ENCODE peak calls at places on chromosomes 12 and 14, in nine cellular contexts. One of them, this sample, is unnamed. For H3K9me3, the result is how much of the 10 kb centered on the place peaks cover.

GRCh38 chr14:21072102-21072501 is 2.0 kb downstream of the ARHGEF40 start:
- DNase-seq in astrocyte: peak
- DNase-seq in left ventricle myocardium inferior: no peak
- DNase-seq in CD8-positive, alpha-beta memory T cell: no peak
- DNase-seq in fibroblast of lung: peak
- DNase-seq in hepatocyte: peak
- DNase-seq in IMR-90: peak
- DNase-seq in mammary epithelial cell: no peak
- DNase-seq in PC-3: no peak
- DNase-seq in this sample: no peak

GRCh38 chr12:124852329-124852831 is 11.3 kb downstream of the SCARB1 start:
- DNase-seq in astrocyte: no peak
- DNase-seq in left ventricle myocardium inferior: peak
- DNase-seq in CD8-positive, alpha-beta memory T cell: no peak
- DNase-seq in fibroblast of lung: no peak
- DNase-seq in hepatocyte: peak
- DNase-seq in IMR-90: no peak
- DNase-seq in mammary epithelial cell: no peak
- DNase-seq in PC-3: no peak
- DNase-seq in this sample: peak

GRCh38 chr12:41979574-41979973 is 165.1 kb downstream of the GXYLT1 start:
- DNase-seq in astrocyte: no peak
- DNase-seq in left ventricle myocardium inferior: no peak
- DNase-seq in CD8-positive, alpha-beta memory T cell: no peak
- DNase-seq in fibroblast of lung: no peak
- DNase-seq in hepatocyte: no peak
- DNase-seq in IMR-90: no peak
- DNase-seq in mammary epithelial cell: no peak
- DNase-seq in PC-3: peak
- DNase-seq in this sample: no peak

GRCh38 chr14:88323086-88323519 is at the start of gene KCNK10:
- DNase-seq in astrocyte: peak
- DNase-seq in left ventricle myocardium inferior: no peak
- DNase-seq in CD8-positive, alpha-beta memory T cell: no peak
- DNase-seq in fibroblast of lung: peak
- DNase-seq in hepatocyte: no peak
- DNase-seq in IMR-90: no peak
- DNase-seq in mammary epithelial cell: peak
- DNase-seq in PC-3: no peak
- DNase-seq in this sample: no peak

GRCh38 chr14:37246427-37246829 is 48.7 kb downstream of the MIPOL1 start:
- DNase-seq in astrocyte: peak
- DNase-seq in left ventricle myocardium inferior: no peak
- DNase-seq in CD8-positive, alpha-beta memory T cell: no peak
- DNase-seq in fibroblast of lung: peak
- DNase-seq in hepatocyte: peak
- DNase-seq in IMR-90: peak
- DNase-seq in mammary epithelial cell: peak
- DNase-seq in PC-3: peak
- DNase-seq in this sample: no peak

GRCh38 chr14:94918896-94919295 is 149.0 kb upstream of the GSC start:
- DNase-seq in astrocyte: no peak
- DNase-seq in left ventricle myocardium inferior: no peak
- DNase-seq in CD8-positive, alpha-beta memory T cell: no peak
- DNase-seq in fibroblast of lung: no peak
- DNase-seq in hepatocyte: no peak
- DNase-seq in IMR-90: no peak
- DNase-seq in mammary epithelial cell: peak
- DNase-seq in PC-3: peak
- DNase-seq in this sample: no peak

GRCh38 chr14:54839681-54840080 is 62.9 kb downstream of the GCH1 start:
- DNase-seq in astrocyte: peak
- DNase-seq in left ventricle myocardium inferior: no peak
- DNase-seq in CD8-positive, alpha-beta memory T cell: no peak
- DNase-seq in fibroblast of lung: peak
- DNase-seq in hepatocyte: peak
- DNase-seq in IMR-90: no peak
- DNase-seq in mammary epithelial cell: peak
- DNase-seq in PC-3: peak
- DNase-seq in this sample: no peak

GRCh38 chr14:33777651-33778050 is 173.2 kb downstream of the EGLN3 start:
- DNase-seq in astrocyte: no peak
- DNase-seq in left ventricle myocardium inferior: no peak
- DNase-seq in CD8-positive, alpha-beta memory T cell: no peak
- DNase-seq in fibroblast of lung: no peak
- DNase-seq in hepatocyte: no peak
- DNase-seq in IMR-90: no peak
- DNase-seq in mammary epithelial cell: peak
- DNase-seq in PC-3: peak
- DNase-seq in this sample: no peak

GRCh38 chr14:35879654-35880249 is 53.6 kb downstream of the BRMS1L start:
- DNase-seq in astrocyte: peak
- DNase-seq in left ventricle myocardium inferior: no peak
- DNase-seq in CD8-positive, alpha-beta memory T cell: no peak
- DNase-seq in fibroblast of lung: peak
- DNase-seq in hepatocyte: no peak
- DNase-seq in IMR-90: peak
- DNase-seq in mammary epithelial cell: no peak
- DNase-seq in PC-3: peak
- DNase-seq in this sample: no peak

GRCh38 chr12:25557830-25558436 is 4.8 kb upstream of the LMNTD1 start:
- DNase-seq in astrocyte: peak
- DNase-seq in left ventricle myocardium inferior: no peak
- DNase-seq in CD8-positive, alpha-beta memory T cell: no peak
- DNase-seq in fibroblast of lung: peak
- DNase-seq in hepatocyte: peak
- DNase-seq in IMR-90: peak
- DNase-seq in mammary epithelial cell: peak
- DNase-seq in PC-3: peak
- DNase-seq in this sample: no peak

GRCh38 chr14:70648374-70648773 is 6.7 kb downstream of the TTC9 start:
- DNase-seq in astrocyte: no peak
- DNase-seq in left ventricle myocardium inferior: no peak
- DNase-seq in CD8-positive, alpha-beta memory T cell: no peak
- DNase-seq in fibroblast of lung: no peak
- DNase-seq in hepatocyte: no peak
- DNase-seq in IMR-90: no peak
- DNase-seq in mammary epithelial cell: no peak
- DNase-seq in PC-3: no peak
- DNase-seq in this sample: no peak

GRCh38 chr12:124174949-124175348 is 119.9 kb upstream of the RFLNA start:
- DNase-seq in astrocyte: no peak
- DNase-seq in left ventricle myocardium inferior: no peak
- DNase-seq in CD8-positive, alpha-beta memory T cell: no peak
- DNase-seq in fibroblast of lung: no peak
- DNase-seq in hepatocyte: no peak
- DNase-seq in IMR-90: no peak
- DNase-seq in mammary epithelial cell: no peak
- DNase-seq in PC-3: no peak
- DNase-seq in this sample: no peak

GRCh38 chr12:75177997-75178396 is 31.6 kb downstream of the KCNC2 start:
- DNase-seq in astrocyte: peak
- DNase-seq in left ventricle myocardium inferior: no peak
- DNase-seq in CD8-positive, alpha-beta memory T cell: no peak
- DNase-seq in fibroblast of lung: peak
- DNase-seq in hepatocyte: peak
- DNase-seq in IMR-90: peak
- DNase-seq in mammary epithelial cell: peak
- DNase-seq in PC-3: peak
- DNase-seq in this sample: no peak

GRCh38 chr14:72404998-72405397 is 472.8 kb downstream of the RGS6 start:
- DNase-seq in astrocyte: no peak
- DNase-seq in left ventricle myocardium inferior: no peak
- DNase-seq in CD8-positive, alpha-beta memory T cell: no peak
- DNase-seq in fibroblast of lung: no peak
- DNase-seq in hepatocyte: no peak
- DNase-seq in IMR-90: no peak
- DNase-seq in mammary epithelial cell: no peak
- DNase-seq in PC-3: no peak
- DNase-seq in this sample: no peak

GRCh38 chr14:72404106-72404774 is 472.0 kb downstream of the RGS6 start:
- DNase-seq in astrocyte: no peak
- DNase-seq in left ventricle myocardium inferior: no peak
- DNase-seq in CD8-positive, alpha-beta memory T cell: no peak
- DNase-seq in fibroblast of lung: no peak
- DNase-seq in hepatocyte: no peak
- DNase-seq in IMR-90: no peak
- DNase-seq in mammary epithelial cell: no peak
- DNase-seq in PC-3: peak
- DNase-seq in this sample: no peak

GRCh38 chr14:72402429-72402772 is 470.2 kb downstream of the RGS6 start:
- DNase-seq in astrocyte: no peak
- DNase-seq in left ventricle myocardium inferior: no peak
- DNase-seq in CD8-positive, alpha-beta memory T cell: no peak
- DNase-seq in fibroblast of lung: no peak
- DNase-seq in hepatocyte: no peak
- DNase-seq in IMR-90: no peak
- DNase-seq in mammary epithelial cell: no peak
- DNase-seq in PC-3: no peak
- DNase-seq in this sample: no peak

GRCh38 chr14:72401632-72402428 is 469.6 kb downstream of the RGS6 start:
- DNase-seq in astrocyte: no peak
- DNase-seq in left ventricle myocardium inferior: no peak
- DNase-seq in CD8-positive, alpha-beta memory T cell: peak
- DNase-seq in fibroblast of lung: no peak
- DNase-seq in hepatocyte: no peak
- DNase-seq in IMR-90: no peak
- DNase-seq in mammary epithelial cell: no peak
- DNase-seq in PC-3: peak
- DNase-seq in this sample: no peak
- H3K27ac ChIP-seq in astrocyte: no peak
- H3K27ac ChIP-seq in left ventricle myocardium inferior: no peak
- H3K27ac ChIP-seq in CD8-positive, alpha-beta memory T cell: no peak
- H3K27ac ChIP-seq in fibroblast of lung: no peak
- H3K27ac ChIP-seq in hepatocyte: no peak
- H3K27ac ChIP-seq in IMR-90: no peak
- H3K27ac ChIP-seq in mammary epithelial cell: no peak
- H3K27ac ChIP-seq in PC-3: no peak
- H3K27ac ChIP-seq in this sample: no peak

GRCh38 chr14:97995571-97995970 is 1198.4 kb downstream of the VRK1 start:
- DNase-seq in astrocyte: no peak
- DNase-seq in left ventricle myocardium inferior: no peak
- DNase-seq in CD8-positive, alpha-beta memory T cell: no peak
- DNase-seq in fibroblast of lung: no peak
- DNase-seq in hepatocyte: no peak
- DNase-seq in IMR-90: no peak
- DNase-seq in mammary epithelial cell: no peak
- DNase-seq in PC-3: no peak
- DNase-seq in this sample: no peak

GRCh38 chr14:97993508-97994019 is 1196.4 kb downstream of the VRK1 start:
- DNase-seq in astrocyte: no peak
- DNase-seq in left ventricle myocardium inferior: no peak
- DNase-seq in CD8-positive, alpha-beta memory T cell: no peak
- DNase-seq in fibroblast of lung: no peak
- DNase-seq in hepatocyte: no peak
- DNase-seq in IMR-90: no peak
- DNase-seq in mammary epithelial cell: no peak
- DNase-seq in PC-3: no peak
- DNase-seq in this sample: no peak

GRCh38 chr14:97995038-97995437 is 1197.9 kb downstream of the VRK1 start:
- DNase-seq in astrocyte: no peak
- DNase-seq in left ventricle myocardium inferior: no peak
- DNase-seq in CD8-positive, alpha-beta memory T cell: no peak
- DNase-seq in fibroblast of lung: no peak
- DNase-seq in hepatocyte: no peak
- DNase-seq in IMR-90: no peak
- DNase-seq in mammary epithelial cell: no peak
- DNase-seq in PC-3: no peak
- DNase-seq in this sample: no peak

DNA sequence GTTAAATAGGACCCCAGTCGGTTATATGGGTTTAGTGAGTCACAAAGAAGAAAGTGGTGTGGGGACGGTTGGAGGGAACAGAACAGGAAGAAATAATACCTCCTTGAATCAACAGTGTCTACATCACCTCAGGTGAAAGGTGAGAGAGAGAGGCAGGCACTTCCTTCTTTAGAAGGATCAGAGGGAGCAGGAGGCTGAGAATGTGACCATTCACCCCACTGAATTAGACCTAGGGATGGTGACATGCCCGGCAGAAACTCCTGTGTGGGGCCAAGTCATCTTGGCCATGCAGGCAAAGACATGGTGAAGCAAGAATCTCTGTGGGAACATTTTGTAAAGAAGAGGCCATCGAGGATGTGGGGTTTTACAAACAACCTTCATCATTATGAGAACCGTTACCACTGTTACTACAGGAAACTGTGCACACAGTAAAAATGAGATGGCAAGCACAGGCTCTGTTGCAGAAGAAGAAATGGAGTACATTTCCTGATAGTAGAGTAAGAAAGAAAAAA is 1196.9 kb downstream of the VRK1 start:
- DNase-seq in astrocyte: no peak
- DNase-seq in left ventricle myocardium inferior: no peak
- DNase-seq in CD8-positive, alpha-beta memory T cell: peak
- DNase-seq in fibroblast of lung: no peak
- DNase-seq in hepatocyte: no peak
- DNase-seq in IMR-90: no peak
- DNase-seq in mammary epithelial cell: no peak
- DNase-seq in PC-3: no peak
- DNase-seq in this sample: no peak
- H3K9me3 ChIP-seq in astrocyte: under half
- H3K9me3 ChIP-seq in left ventricle myocardium inferior: under half
- H3K9me3 ChIP-seq in CD8-positive, alpha-beta memory T cell: under half
- H3K9me3 ChIP-seq in fibroblast of lung: under half
- H3K9me3 ChIP-seq in hepatocyte: under half
- H3K9me3 ChIP-seq in IMR-90: under half
- H3K9me3 ChIP-seq in mammary epithelial cell: under half
- H3K9me3 ChIP-seq in PC-3: under half
- H3K9me3 ChIP-seq in this sample: under half

GRCh38 chr14:81311128-81311527 is 89.0 kb downstream of the STON2 start:
- DNase-seq in astrocyte: no peak
- DNase-seq in left ventricle myocardium inferior: no peak
- DNase-seq in CD8-positive, alpha-beta memory T cell: no peak
- DNase-seq in fibroblast of lung: no peak
- DNase-seq in hepatocyte: no peak
- DNase-seq in IMR-90: no peak
- DNase-seq in mammary epithelial cell: no peak
- DNase-seq in PC-3: no peak
- DNase-seq in this sample: no peak
- H3K27ac ChIP-seq in astrocyte: no peak
- H3K27ac ChIP-seq in left ventricle myocardium inferior: no peak
- H3K27ac ChIP-seq in CD8-positive, alpha-beta memory T cell: no peak
- H3K27ac ChIP-seq in fibroblast of lung: no peak
- H3K27ac ChIP-seq in hepatocyte: no peak
- H3K27ac ChIP-seq in IMR-90: no peak
- H3K27ac ChIP-seq in mammary epithelial cell: peak
- H3K27ac ChIP-seq in PC-3: no peak
- H3K27ac ChIP-seq in this sample: no peak

GRCh38 chr14:22883191-22883976 is at the start of gene REM2:
- DNase-seq in astrocyte: no peak
- DNase-seq in left ventricle myocardium inferior: no peak
- DNase-seq in CD8-positive, alpha-beta memory T cell: no peak
- DNase-seq in fibroblast of lung: no peak
- DNase-seq in hepatocyte: peak
- DNase-seq in IMR-90: no peak
- DNase-seq in mammary epithelial cell: no peak
- DNase-seq in PC-3: no peak
- DNase-seq in this sample: no peak
- H3K9me3 ChIP-seq in astrocyte: under half
- H3K9me3 ChIP-seq in left ventricle myocardium inferior: under half
- H3K9me3 ChIP-seq in CD8-positive, alpha-beta memory T cell: under half
- H3K9me3 ChIP-seq in fibroblast of lung: under half
- H3K9me3 ChIP-seq in hepatocyte: under half
- H3K9me3 ChIP-seq in IMR-90: under half
- H3K9me3 ChIP-seq in mammary epithelial cell: under half
- H3K9me3 ChIP-seq in PC-3: under half
- H3K9me3 ChIP-seq in this sample: under half